ENCODE peak calls at places on chromosomes 7 and 10, in five cellular contexts. One of them, this sample, is unnamed.

GRCh38 chr10:17538941-17539340 is 78.2 kb downstream of the HACD1 start:
- DNase-seq in CD8-positive, alpha-beta memory T cell: no peak
- DNase-seq in GM19239: no peak
- DNase-seq in stimulated activated naive CD8-positive, alpha-beta T cell treated with anti-CD3 and anti-CD28 coated beads, Interleukin-15, amount 100 ng/mL, for 72 hours: no peak
- DNase-seq in NCI-H446 treated with DMSO at 0.1 percent for 48 hours: no peak
- DNase-seq in this sample: no peak

GRCh38 chr7:113045379-113045778 is 41.2 kb downstream of the GPR85 start:
- DNase-seq in CD8-positive, alpha-beta memory T cell: no peak
- DNase-seq in GM19239: no peak
- DNase-seq in stimulated activated naive CD8-positive, alpha-beta T cell treated with anti-CD3 and anti-CD28 coated beads, Interleukin-15, amount 100 ng/mL, for 72 hours: no peak
- DNase-seq in NCI-H446 treated with DMSO at 0.1 percent for 48 hours: no peak
- DNase-seq in this sample: no peak

GRCh38 chr7:15015545-15016314 is 113.2 kb upstream of the DGKB start:
- DNase-seq in CD8-positive, alpha-beta memory T cell: no peak
- DNase-seq in GM19239: peak; percentile 9
- DNase-seq in stimulated activated naive CD8-positive, alpha-beta T cell treated with anti-CD3 and anti-CD28 coated beads, Interleukin-15, amount 100 ng/mL, for 72 hours: peak; percentile 8
- DNase-seq in NCI-H446 treated with DMSO at 0.1 percent for 48 hours: peak; percentile 78
- DNase-seq in this sample: peak; percentile 2

GRCh38 chr7:50632561-50633413 is 67.6 kb upstream of the DDC start:
- DNase-seq in CD8-positive, alpha-beta memory T cell: peak; percentile 52
- DNase-seq in GM19239: peak; percentile 40
- DNase-seq in stimulated activated naive CD8-positive, alpha-beta T cell treated with anti-CD3 and anti-CD28 coated beads, Interleukin-15, amount 100 ng/mL, for 72 hours: peak; percentile 49
- DNase-seq in NCI-H446 treated with DMSO at 0.1 percent for 48 hours: no peak
- DNase-seq in this sample: peak; percentile 28

GRCh38 chr7:51278797-51279196 is 37.8 kb downstream of the COBL start:
- DNase-seq in CD8-positive, alpha-beta memory T cell: no peak
- DNase-seq in GM19239: no peak
- DNase-seq in stimulated activated naive CD8-positive, alpha-beta T cell treated with anti-CD3 and anti-CD28 coated beads, Interleukin-15, amount 100 ng/mL, for 72 hours: no peak
- DNase-seq in NCI-H446 treated with DMSO at 0.1 percent for 48 hours: no peak
- DNase-seq in this sample: no peak

GRCh38 chr7:24720283-24720682 is 37.0 kb downstream of the GSDME start:
- DNase-seq in CD8-positive, alpha-beta memory T cell: no peak
- DNase-seq in GM19239: no peak
- DNase-seq in stimulated activated naive CD8-positive, alpha-beta T cell treated with anti-CD3 and anti-CD28 coated beads, Interleukin-15, amount 100 ng/mL, for 72 hours: no peak
- DNase-seq in NCI-H446 treated with DMSO at 0.1 percent for 48 hours: no peak
- DNase-seq in this sample: no peak

GRCh38 chr7:122092964-122093797 is 50.9 kb downstream of the AASS start:
- DNase-seq in CD8-positive, alpha-beta memory T cell: peak; percentile 2
- DNase-seq in GM19239: peak; percentile 14
- DNase-seq in stimulated activated naive CD8-positive, alpha-beta T cell treated with anti-CD3 and anti-CD28 coated beads, Interleukin-15, amount 100 ng/mL, for 72 hours: peak; percentile 37
- DNase-seq in NCI-H446 treated with DMSO at 0.1 percent for 48 hours: no peak
- DNase-seq in this sample: no peak

GRCh38 chr10:4937346-4937745 is 25.9 kb upstream of the AKR1C1 start:
- DNase-seq in CD8-positive, alpha-beta memory T cell: no peak
- DNase-seq in GM19239: no peak
- DNase-seq in stimulated activated naive CD8-positive, alpha-beta T cell treated with anti-CD3 and anti-CD28 coated beads, Interleukin-15, amount 100 ng/mL, for 72 hours: no peak
- DNase-seq in NCI-H446 treated with DMSO at 0.1 percent for 48 hours: no peak
- DNase-seq in this sample: no peak

GRCh38 chr7:18354108-18354507 is 141.4 kb upstream of the HDAC9 start:
- DNase-seq in CD8-positive, alpha-beta memory T cell: no peak
- DNase-seq in GM19239: no peak
- DNase-seq in stimulated activated naive CD8-positive, alpha-beta T cell treated with anti-CD3 and anti-CD28 coated beads, Interleukin-15, amount 100 ng/mL, for 72 hours: no peak
- DNase-seq in NCI-H446 treated with DMSO at 0.1 percent for 48 hours: no peak
- DNase-seq in this sample: no peak

GRCh38 chr10:122056431-122057094 is 67.6 kb downstream of the TACC2 start:
- DNase-seq in CD8-positive, alpha-beta memory T cell: no peak
- DNase-seq in GM19239: no peak
- DNase-seq in stimulated activated naive CD8-positive, alpha-beta T cell treated with anti-CD3 and anti-CD28 coated beads, Interleukin-15, amount 100 ng/mL, for 72 hours: no peak
- DNase-seq in NCI-H446 treated with DMSO at 0.1 percent for 48 hours: no peak
- DNase-seq in this sample: no peak

GRCh38 chr7:100602889-100603696 is 930 bp downstream of the PCOLCE start:
- DNase-seq in CD8-positive, alpha-beta memory T cell: no peak
- DNase-seq in GM19239: no peak
- DNase-seq in stimulated activated naive CD8-positive, alpha-beta T cell treated with anti-CD3 and anti-CD28 coated beads, Interleukin-15, amount 100 ng/mL, for 72 hours: no peak
- DNase-seq in NCI-H446 treated with DMSO at 0.1 percent for 48 hours: no peak
- DNase-seq in this sample: no peak

GRCh38 chr7:29946428-29947186 is 43.0 kb downstream of the SCRN1 start:
- DNase-seq in CD8-positive, alpha-beta memory T cell: no peak
- DNase-seq in GM19239: no peak
- DNase-seq in stimulated activated naive CD8-positive, alpha-beta T cell treated with anti-CD3 and anti-CD28 coated beads, Interleukin-15, amount 100 ng/mL, for 72 hours: no peak
- DNase-seq in NCI-H446 treated with DMSO at 0.1 percent for 48 hours: no peak
- DNase-seq in this sample: no peak